ENCODE peak calls at places on chromosomes 2 and 18, in four cellular contexts. X, C, L and H are unnamed samples. For H3K4me1, the result is how much of the 10 kb centered on the place peaks cover.

GRCh38 chr2:147659051-147659450 is 185.8 kb upstream of the ACVR2A start:
- DNase-seq in X (no peak), C (no peak), L (no peak), H (no peak)

GRCh38 chr2:95240556-95240955 is 33.2 kb downstream of the ZNF892 start:
- DNase-seq in X (no peak), C (no peak), L (no peak), H (no peak)

GRCh38 chr2:47272031-47272864 is 117.1 kb upstream of the STPG4 start:
- DNase-seq in X (peak), C (peak), L (peak), H (no peak)

GRCh38 chr18:48867978-48868377 is 82.8 kb downstream of the SMAD7 start:
- DNase-seq in X (no peak), C (no peak), L (no peak), H (no peak)

GRCh38 chr2:120910956-120911951 is 175.6 kb downstream of the GLI2 start:
- DNase-seq in X (no peak), C (no peak), L (peak), H (no peak)

GRCh38 chr18:72869786-72870185 is 2.0 kb upstream of the NETO1 start:
- DNase-seq in X (no peak), C (no peak), L (no peak), H (no peak)

GRCh38 chr2:107320881-107321280 is 434.9 kb upstream of the ST6GAL2 start:
- DNase-seq in X (no peak), C (no peak), L (no peak), H (no peak)

GRCh38 chr18:61612517-61612916 is 279.3 kb downstream of the CDH20 start:
- DNase-seq in X (no peak), C (no peak), L (no peak), H (no peak)

GRCh38 chr18:37710731-37711130 is 145.1 kb upstream of the CELF4 start:
- DNase-seq in X (no peak), C (no peak), L (no peak), H (no peak)

GRCh38 chr2:171919453-171919852 is 2.8 kb upstream of the HAT1 start:
- DNase-seq in X (no peak), C (no peak), L (no peak), H (no peak)

GRCh38 chr2:171923206-171923605 is 945 bp downstream of the HAT1 start:
- DNase-seq in X (peak), C (no peak), L (peak), H (no peak)

GRCh38 chr2:171921970-171922229 is 361 bp upstream of the HAT1 start:
- DNase-seq in X (no peak), C (no peak), L (peak), H (no peak)

GRCh38 chr2:171924170-171924942 is 2.1 kb downstream of the HAT1 start:
- DNase-seq in X (no peak), C (no peak), L (no peak), H (no peak)

DNA sequence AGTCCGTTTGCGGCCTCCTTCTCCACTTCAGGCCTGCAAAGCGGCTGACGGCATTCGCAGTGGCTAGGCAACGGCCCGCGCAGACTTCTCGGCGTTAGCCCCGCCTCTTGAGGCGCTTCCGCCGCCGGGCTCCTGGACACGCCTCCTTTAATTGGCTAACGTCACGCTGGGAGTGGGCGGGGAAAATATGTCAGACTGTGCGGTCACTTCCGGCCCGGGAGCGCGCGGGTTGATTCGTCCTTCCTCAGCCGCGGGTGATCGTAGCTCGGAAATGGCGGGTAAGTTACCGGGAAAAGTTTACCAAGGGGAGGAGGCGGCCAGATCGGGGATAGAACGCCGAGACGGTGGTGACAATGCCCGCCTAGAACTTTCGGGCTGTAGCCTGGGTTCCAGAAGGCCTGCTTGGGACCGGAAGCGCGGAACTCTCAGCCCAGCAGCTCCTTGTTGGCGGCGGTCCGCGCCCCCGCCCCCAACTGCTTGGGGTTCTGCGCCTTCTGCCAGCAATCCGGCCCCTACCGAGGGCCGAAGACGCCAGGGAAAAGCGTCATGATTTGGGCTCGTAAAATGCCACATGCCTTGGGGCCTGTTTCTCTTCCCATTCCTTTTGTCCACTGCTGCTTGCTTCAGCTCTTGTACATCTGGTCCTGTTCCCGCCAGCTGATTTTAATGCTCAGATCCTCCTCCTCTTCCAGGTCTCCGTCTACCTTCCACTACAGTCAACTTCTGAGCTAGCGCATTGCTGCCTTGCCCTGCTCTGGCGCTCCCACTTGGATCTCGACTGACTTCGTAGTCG is at the start of gene HAT1:
- DNase-seq in X (peak), C (peak), L (peak), H (peak)
- TF ChIP-seq POLR2A in X (peak), C (no peak), L (peak), H (peak)

DNA sequence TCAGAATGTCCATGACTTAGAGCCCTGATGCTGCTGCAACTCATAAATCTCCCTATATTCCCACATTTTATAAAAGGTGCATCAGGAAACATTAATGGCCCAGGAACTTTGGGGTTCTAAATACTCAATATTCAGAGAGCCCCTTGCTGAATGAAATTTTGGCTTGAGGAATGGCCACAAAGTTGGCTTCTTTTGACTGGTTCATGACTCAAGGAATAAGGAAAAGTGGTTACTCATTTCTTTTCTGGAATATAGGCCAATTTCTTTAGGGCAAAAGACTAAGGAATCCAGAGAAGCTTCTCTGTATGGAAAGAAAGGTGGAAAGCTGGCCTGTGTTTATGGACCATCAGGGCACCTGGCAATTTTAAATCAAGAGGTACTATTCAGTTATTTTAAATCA is 308.9 kb upstream of the NT5C1B start:
- DNase-seq in X (no peak), C (no peak), L (no peak), H (no peak)
- H3K4me1 ChIP-seq in X (under half), C (under half), L (under half), H (under half)

GRCh38 chr2:27714053-27714452 is 50.4 kb downstream of the SLC4A1AP start:
- DNase-seq in X (no peak), C (no peak), L (no peak), H (no peak)

GRCh38 chr2:27716301-27717069 is 52.8 kb downstream of the SLC4A1AP start:
- DNase-seq in X (no peak), C (no peak), L (no peak), H (no peak)

GRCh38 chr2:27717070-27717453 is 53.4 kb downstream of the SLC4A1AP start:
- DNase-seq in X (no peak), C (no peak), L (no peak), H (peak)

GRCh38 chr2:27714851-27715291 is 51.2 kb downstream of the SLC4A1AP start:
- DNase-seq in X (no peak), C (no peak), L (no peak), H (no peak)

GRCh38 chr2:27715318-27716165 is 51.9 kb downstream of the SLC4A1AP start:
- DNase-seq in X (no peak), C (no peak), L (no peak), H (no peak)
- TF ChIP-seq POLR2A in X (no peak), C (no peak), L (no peak), H (no peak)

GRCh38 chr2:65056990-65057375 is 767 bp downstream of the CEP68 start:
- DNase-seq in X (peak), C (no peak), L (no peak), H (no peak)
- H3K4me1 ChIP-seq in X (under half), C (half or more), L (under half), H (half or more)

GRCh38 chr2:119440873-119441272 is 9.2 kb downstream of the TMEM37 start:
- DNase-seq in X (no peak), C (no peak), L (no peak), H (no peak)

GRCh38 chr2:119442850-119443249 is 11.2 kb downstream of the TMEM37 start:
- DNase-seq in X (no peak), C (peak), L (no peak), H (no peak)

GRCh38 chr2:119439574-119440500 is 8.2 kb downstream of the TMEM37 start:
- DNase-seq in X (no peak), C (no peak), L (no peak), H (no peak)

GRCh38 chr2:119440501-119440870 is 8.8 kb downstream of the TMEM37 start:
- DNase-seq in X (no peak), C (no peak), L (no peak), H (no peak)

GRCh38 chr2:119441376-119442231 is 9.9 kb downstream of the TMEM37 start:
- DNase-seq in X (no peak), C (no peak), L (no peak), H (no peak)
- TF ChIP-seq POLR2A in X (no peak), C (no peak), L (no peak), H (no peak)